ENCODE peak calls at places on chromosomes 11 and 22, in six cellular contexts. J, E, A, D, H and V are unnamed samples.
A peak's percentile ranks its signal among the peaks of the same experiment; 100 is the strongest.

GRCh38 chr11:6472934-6473333 is 807 bp downstream of the TRIM3 start:
- DNase-seq in E (no peak), A (no peak), H (no peak), J (no peak), D (no peak), V (no peak)

GRCh38 chr11:44979536-44980399 is 29.1 kb upstream of the TP53I11 start:
- DNase-seq in A (no peak), J (no peak), H (no peak), D (no peak), E (peak; percentile 74), V (no peak)

GRCh38 chr11:74090701-74091100 is 80.1 kb downstream of the C2CD3 start:
- DNase-seq in E (no peak), H (no peak), D (no peak), J (no peak), A (no peak), V (peak; percentile 15)

GRCh38 chr22:44500623-44501022 is 2.6 kb upstream of the RTL6 start:
- DNase-seq in J (no peak), D (no peak), H (no peak), E (no peak), A (no peak), V (no peak)

GRCh38 chr22:48405741-48406140 is 1421.9 kb downstream of the BRD1 start:
- DNase-seq in D (peak; percentile 49), J (no peak), E (peak; percentile 45), H (no peak), A (no peak), V (no peak)

GRCh38 chr11:121614661-121615240 is 162.0 kb upstream of the SORL1-AS1 start:
- DNase-seq in E (no peak), H (no peak), D (no peak), A (no peak), J (no peak), V (no peak)

GRCh38 chr11:16225623-16226022 is 130.7 kb downstream of the SOX6 start:
- DNase-seq in J (no peak), A (no peak), D (no peak), H (no peak), E (no peak), V (no peak)

GRCh38 chr22:41524809-41525449 is 19.3 kb downstream of the POLR3H start:
- DNase-seq in H (peak; percentile 54), A (no peak), J (peak; percentile 78), E (peak; percentile 73), D (no peak), V (no peak)

GRCh38 chr11:82229346-82229745 is 504.3 kb downstream of the FAM181B start:
- DNase-seq in H (no peak), A (no peak), J (peak; percentile 7), D (peak; percentile 8), E (no peak), V (peak; percentile 47)

GRCh38 chr11:1878134-1879031 is 13.3 kb downstream of the PRR33 start:
- DNase-seq in A (no peak), D (no peak), J (no peak), E (peak; percentile 37), H (no peak), V (no peak)